ENCODE peak calls at places on chromosome 21, in seven cellular contexts. A is astrocyte of the spinal cord, Q is AG10803, Z is uterus, I is Kasumi-1, J is amniotic stem cell, M is HCEC 1CT. L is an unnamed sample.

GRCh38 chr21:28822064-28822402 is 170.6 kb downstream of the LTN1 start:
- DNase-seq in A (no peak), J (no peak), Q (no peak), M (no peak), I (no peak), Z (no peak), L (no peak)

GRCh38 chr21:44598031-44598430 is 2.4 kb upstream of the KRTAP10-7 start:
- DNase-seq in M (no peak), J (no peak), Q (no peak), A (no peak), Z (no peak), I (no peak), L (no peak)

GRCh38 chr21:38293765-38294164 is 37.0 kb downstream of the KCNJ15 start:
- DNase-seq in Z (no peak), I (no peak), Q (no peak), M (no peak), A (no peak), J (no peak), L (no peak)

GRCh38 chr21:41923641-41924342 is 30.0 kb downstream of the C2CD2 start:
- DNase-seq in A (peak; percentile 58), I (no peak), Z (peak; percentile 36), M (peak; percentile 82), Q (peak; percentile 56), J (no peak), L (no peak)

GRCh38 chr21:34692458-34693020 is 23.7 kb downstream of the CLIC6 start:
- DNase-seq in I (no peak), A (no peak), M (no peak), Q (no peak), J (no peak), Z (no peak), L (no peak)

GRCh38 chr21:36464590-36464989 is 15.3 kb downstream of the CLDN14 start:
- DNase-seq in M (no peak), A (no peak), Z (no peak), Q (no peak), J (no peak), I (no peak), L (no peak)

GRCh38 chr21:46421191-46421750 is 37.4 kb upstream of the DIP2A start:
- DNase-seq in A (no peak), I (no peak), Z (no peak), M (no peak), Q (no peak), J (no peak), L (no peak)

GRCh38 chr21:39083377-39084008 is 99.8 kb downstream of the PSMG1 start:
- DNase-seq in Z (no peak), I (no peak), Q (no peak), J (no peak), A (no peak), M (peak; percentile 29), L (no peak)

GRCh38 chr21:34073749-34074282 is 438 bp downstream of the MRPS6 start:
- DNase-seq in J (no peak), A (no peak), Q (peak; percentile 26), I (no peak), M (peak; percentile 24), Z (no peak), L (no peak)

GRCh38 chr21:45892156-45892919 is 89.2 kb upstream of the COL6A1 start:
- DNase-seq in J (no peak), A (no peak), Z (no peak), I (peak; percentile 6), Q (no peak), M (no peak), L (no peak)

GRCh38 chr21:41068411-41069304 is 99.3 kb upstream of the BACE2 start:
- DNase-seq in Z (peak; percentile 50), Q (peak; percentile 58), I (peak; percentile 35), A (peak; percentile 58), M (no peak), J (peak; percentile 65), L (peak; percentile 17)

GRCh38 chr21:45253180-45253579 is 34.5 kb downstream of the POFUT2 start:
- DNase-seq in Q (peak; percentile 13), I (no peak), M (no peak), A (peak; percentile 22), Z (no peak), J (peak; percentile 22), L (no peak)

GRCh38 chr21:45543371-45543709 is 1.1 kb upstream of the SLC19A1 start:
- DNase-seq in A (no peak), M (no peak), Z (peak; percentile 26), Q (no peak), I (no peak), J (no peak), L (no peak)

GRCh38 chr21:18228060-18228739 is 16.4 kb upstream of the CHODL start:
- DNase-seq in Z (no peak), J (no peak), Q (no peak), M (no peak), A (no peak), I (no peak), L (no peak)